ENCODE peak calls at places on chromosomes 12 and 14, in five cellular contexts. V is mucosa of descending colon, W is uterus, R is dorsolateral prefrontal cortex, E is ovary. H is an unnamed sample.

GRCh38 chr14:36773136-36773540 is 111.5 kb downstream of the PAX9 start:
- DNase-seq in V (no peak), W (no peak), R (no peak), E (no peak), H (no peak)

GRCh38 chr12:52655251-52655650 is 3.2 kb upstream of the KRT2 start:
- DNase-seq in V (no peak), W (no peak), R (no peak), E (no peak), H (no peak)

GRCh38 chr14:77139540-77140342 is 1.9 kb downstream of the ZDHHC22 start:
- DNase-seq in V (peak), W (no peak), R (no peak), E (no peak), H (no peak)

GRCh38 chr12:15151141-15152091 is 69.8 kb downstream of the RERG start:
- DNase-seq in V (no peak), W (no peak), R (no peak), E (no peak), H (peak)

GRCh38 chr12:95328708-95329107 is 111.1 kb downstream of the VEZT start:
- DNase-seq in V (no peak), W (no peak), R (no peak), E (no peak), H (no peak)

GRCh38 chr14:99676657-99677056 is 7.4 kb upstream of the CYP46A1 start:
- DNase-seq in V (no peak), W (no peak), R (no peak), E (no peak), H (no peak)

GRCh38 chr14:74875941-74876913 is at the start of gene PROX2:
- DNase-seq in V (no peak), W (no peak), R (no peak), E (no peak), H (no peak)

GRCh38 chr12:7092229-7092985 is at the start of gene C1R:
- DNase-seq in V (peak), W (peak), R (peak), E (peak), H (peak)

GRCh38 chr14:105375635-105376057 is 22.7 kb upstream of the TEX22 start:
- DNase-seq in V (no peak), W (no peak), R (no peak), E (no peak), H (no peak)

GRCh38 chr12:118430516-118430915 is 54.2 kb downstream of the SUDS3 start:
- DNase-seq in V (no peak), W (no peak), R (no peak), E (no peak), H (no peak)

GRCh38 chr14:34682787-34683321 is 31.5 kb downstream of the CFL2 start:
- DNase-seq in V (no peak), W (no peak), R (no peak), E (no peak), H (peak)

GRCh38 chr12:132065203-132065602 is 78.9 kb downstream of the DDX51 start:
- DNase-seq in V (no peak), W (no peak), R (no peak), E (no peak), H (no peak)

GRCh38 chr12:120110550-120111501 is 5.7 kb downstream of the RAB35 start:
- DNase-seq in V (peak), W (no peak), R (no peak), E (no peak), H (no peak)

GRCh38 chr14:37697489-37698121 is 102.2 kb downstream of the TTC6 start:
- DNase-seq in V (no peak), W (no peak), R (no peak), E (no peak), H (peak)

GRCh38 chr12:124646385-124647230 is 79.2 kb upstream of the NCOR2 start:
- DNase-seq in V (no peak), W (no peak), R (peak), E (peak), H (no peak)

GRCh38 chr12:102939059-102939458 is 18.4 kb upstream of the ASCL1 start:
- DNase-seq in V (no peak), W (no peak), R (no peak), E (no peak), H (no peak)

DNA sequence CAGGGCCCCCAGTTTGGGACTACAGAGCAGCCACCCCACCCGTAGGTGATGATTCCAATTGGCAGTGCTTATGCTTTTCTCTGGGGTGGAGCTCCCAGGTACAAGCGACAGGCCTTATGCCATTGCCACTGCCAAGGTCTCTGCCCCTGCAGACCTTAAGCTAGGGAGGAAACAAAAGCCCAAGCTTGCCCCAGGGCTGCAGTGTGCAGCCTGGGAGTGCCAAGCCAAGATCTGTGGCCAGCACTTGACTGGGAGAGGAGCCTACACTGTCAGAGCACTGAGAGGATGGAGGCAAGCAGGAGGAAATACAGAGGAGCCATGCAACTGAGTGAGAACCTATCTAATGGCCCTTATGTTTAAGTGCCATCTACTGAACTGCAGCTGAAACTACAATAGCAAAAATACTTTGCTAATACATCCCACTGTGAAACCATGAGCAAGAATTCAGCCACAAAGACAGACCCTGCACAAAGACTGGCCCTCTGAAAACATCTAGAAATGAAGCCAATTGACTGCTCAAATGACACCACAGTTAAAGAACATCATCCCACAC is 17.7 kb upstream of the ASCL1 start:
- DNase-seq in V (no peak), W (no peak), R (no peak), E (no peak), H (no peak)
- TF ChIP-seq CTCF in V (no peak), W (no peak), R (no peak), E (no peak), H (no peak)

DNA sequence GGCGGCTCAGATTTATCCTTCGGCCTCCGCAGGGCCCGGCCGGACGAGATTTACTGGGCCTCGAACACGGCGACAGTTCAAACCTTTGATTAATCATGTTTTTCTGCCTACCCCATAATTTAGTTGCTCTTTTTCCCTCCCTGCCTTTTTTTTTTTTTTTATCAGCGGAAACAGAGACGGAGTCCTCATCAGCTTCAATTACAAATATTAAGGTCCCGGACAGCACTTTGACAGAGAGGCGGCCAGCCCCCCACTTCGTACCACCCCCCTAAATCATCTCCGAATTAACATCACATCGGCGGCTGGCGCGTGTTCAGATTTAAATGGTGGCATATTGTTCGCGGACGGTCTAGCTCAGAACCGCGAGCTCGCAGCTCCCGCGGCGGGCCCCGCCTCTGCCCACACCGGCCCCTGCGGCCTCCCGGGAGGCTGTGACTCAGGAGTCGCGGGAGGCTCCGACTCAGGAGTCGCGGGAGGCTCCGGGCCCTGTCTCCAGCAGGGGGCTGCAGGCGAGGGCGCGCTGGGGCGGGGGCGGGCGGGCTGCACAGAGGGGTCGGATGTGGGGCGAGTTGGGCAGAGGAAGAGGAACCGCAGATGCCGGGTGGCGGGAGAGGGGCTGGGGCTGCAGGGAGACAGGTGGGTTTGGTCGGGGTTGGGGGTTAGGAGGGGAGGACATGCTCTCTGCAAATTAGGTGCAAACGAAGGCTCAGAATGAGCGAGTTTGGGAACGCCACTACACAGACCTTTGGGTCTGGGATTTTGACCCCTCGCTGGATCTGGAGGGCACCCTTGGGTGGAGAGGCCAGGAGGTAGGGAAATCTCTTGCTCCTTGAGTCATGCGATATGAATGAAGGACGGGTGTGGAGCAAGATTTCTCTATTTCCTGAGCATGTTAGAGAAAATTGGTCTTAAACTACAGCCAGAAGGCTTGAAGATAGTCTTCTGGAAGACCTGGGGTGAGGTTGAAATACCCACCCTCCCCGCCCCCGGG is 19.6 kb upstream of the ATP5MC2 start:
- DNase-seq in V (peak), W (no peak), R (no peak), E (no peak), H (peak)
- TF ChIP-seq CTCF in V (no peak), W (no peak), R (peak), E (no peak), H (no peak)

GRCh38 chr12:26629864-26630263 is 203.1 kb downstream of the ITPR2 start:
- DNase-seq in V (no peak), W (peak), R (peak), E (no peak), H (peak)
- TF ChIP-seq CTCF in V (no peak), W (peak), R (peak), E (peak), H (peak)

DNA sequence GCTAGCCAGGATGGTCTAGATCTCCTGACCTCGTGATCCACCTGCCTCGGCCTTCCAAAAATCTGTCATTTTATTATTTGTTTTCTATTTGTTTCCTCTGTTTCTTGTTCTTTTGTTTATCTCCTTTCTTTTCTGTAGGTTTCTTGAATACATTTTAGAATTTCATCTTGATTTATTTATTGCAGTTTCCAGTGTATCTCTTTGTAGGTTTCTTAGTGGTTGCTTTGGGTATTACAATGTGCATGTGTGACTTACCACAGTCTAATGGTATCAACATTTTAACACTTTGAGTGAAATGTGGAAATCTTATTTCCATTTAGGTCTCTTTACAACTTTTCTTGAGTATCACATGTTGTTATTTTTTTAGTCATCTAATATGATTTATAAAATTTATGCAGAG is 29.9 kb upstream of the MUCL1 start:
- DNase-seq in V (no peak), W (no peak), R (no peak), E (no peak), H (no peak)
- TF ChIP-seq CTCF in V (no peak), W (no peak), R (peak), E (no peak), H (peak)

DNA sequence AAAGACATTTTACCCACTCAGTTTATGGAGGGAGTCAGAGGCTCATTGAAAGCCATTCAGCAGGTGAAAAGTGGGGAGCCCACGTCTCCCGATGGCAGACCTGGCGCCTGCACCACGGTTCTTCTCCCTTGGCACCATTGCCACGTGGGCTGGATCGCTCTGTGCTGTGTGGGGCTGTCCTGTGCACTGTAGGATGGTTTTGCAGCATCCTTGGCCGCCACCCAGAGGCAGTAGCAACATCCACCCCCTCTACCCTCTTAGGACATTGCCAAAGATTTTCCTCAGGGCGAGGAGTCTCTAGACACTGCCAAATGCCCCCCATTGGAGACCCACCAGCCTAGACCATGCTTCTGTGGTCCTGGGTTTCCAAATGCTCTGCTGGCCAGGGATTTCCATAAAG is 60.2 kb downstream of the SYNE3 start:
- DNase-seq in V (no peak), W (no peak), R (no peak), E (no peak), H (no peak)
- TF ChIP-seq CTCF in V (no peak), W (no peak), R (no peak), E (no peak), H (no peak)

GRCh38 chr14:20659813-20660395 is 18.4 kb upstream of the OR6S1 start:
- DNase-seq in V (no peak), W (no peak), R (no peak), E (no peak), H (no peak)

GRCh38 chr14:20658246-20658645 is 16.8 kb upstream of the OR6S1 start:
- DNase-seq in V (no peak), W (no peak), R (no peak), E (no peak), H (no peak)

GRCh38 chr14:20655851-20656250 is 14.4 kb upstream of the OR6S1 start:
- DNase-seq in V (no peak), W (no peak), R (no peak), E (no peak), H (no peak)

GRCh38 chr14:20656274-20656673 is 14.8 kb upstream of the OR6S1 start:
- DNase-seq in V (no peak), W (no peak), R (no peak), E (no peak), H (no peak)

DNA sequence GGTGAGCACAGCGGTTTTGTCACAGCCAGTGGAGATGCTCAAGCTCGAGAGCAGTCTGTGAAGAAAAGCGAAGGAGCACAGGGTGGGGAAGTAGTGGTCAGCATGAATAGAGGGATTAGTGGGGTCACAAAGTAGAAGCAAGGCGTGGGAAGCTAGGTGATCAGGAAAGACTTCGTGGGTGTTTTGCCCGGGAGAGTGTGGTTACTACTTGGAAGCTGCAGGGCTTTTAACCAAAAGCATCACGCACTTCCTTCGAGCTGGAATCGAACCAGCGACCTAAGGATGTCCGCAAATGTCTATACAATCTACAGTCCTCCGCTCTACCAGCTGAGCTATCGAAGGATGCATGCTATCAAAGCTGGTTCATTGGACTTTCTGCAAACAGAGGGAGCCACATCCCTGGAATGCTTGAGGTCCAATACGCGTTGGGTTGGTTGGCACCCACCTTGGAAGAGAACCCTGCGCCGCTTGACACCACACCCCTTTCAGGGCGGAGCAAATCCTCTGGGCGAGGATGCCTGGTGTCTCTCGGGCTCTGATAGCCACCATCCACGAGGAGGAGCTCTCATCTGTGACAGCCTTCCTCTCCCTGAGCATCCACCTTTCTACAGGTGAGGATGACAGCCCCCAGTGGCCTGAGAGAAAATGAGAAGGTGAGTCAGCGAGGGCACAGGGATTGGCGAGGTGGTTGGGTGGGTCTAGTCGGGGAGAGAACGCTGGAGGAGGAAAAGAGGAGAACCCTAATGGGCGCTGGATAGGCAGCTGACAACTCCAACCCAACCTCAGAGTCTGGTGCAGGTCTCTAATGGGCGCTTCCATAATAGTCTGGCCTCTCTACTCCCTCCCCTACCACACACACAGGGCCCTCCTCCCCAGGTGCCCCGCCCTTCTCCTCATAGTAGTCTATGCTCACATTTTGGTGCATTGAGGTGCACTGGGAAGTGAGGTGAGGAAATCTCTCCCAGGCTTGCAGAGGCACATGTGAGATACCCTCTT is 16.0 kb upstream of the OR6S1 start:
- DNase-seq in V (no peak), W (no peak), R (no peak), E (no peak), H (no peak)
- TF ChIP-seq CTCF in V (no peak), W (no peak), R (no peak), E (no peak), H (no peak)

H was measured in fibroblast of the aortic adventitia.